ENCODE peak calls at places on chromosomes 16 and 17, in eight cellular contexts. One of them, this sample, is unnamed.

GRCh38 chr17:63699638-63700527 is at the start of gene LIMD2:
- DNase-seq in Peyer's patch: peak
- DNase-seq in sigmoid colon: peak
- DNase-seq in endothelial cell of umbilical vein: peak
- DNase-seq in IMR-90: no peak
- DNase-seq in GM12892: peak
- DNase-seq in tibial nerve: no peak
- DNase-seq in thyroid gland: peak
- DNase-seq in this sample: no peak

GRCh38 chr17:44804301-44805061 is 25.6 kb downstream of the GJC1 start:
- DNase-seq in Peyer's patch: no peak
- DNase-seq in sigmoid colon: peak
- DNase-seq in endothelial cell of umbilical vein: no peak
- DNase-seq in IMR-90: no peak
- DNase-seq in GM12892: no peak
- DNase-seq in tibial nerve: no peak
- DNase-seq in thyroid gland: no peak
- DNase-seq in this sample: no peak

GRCh38 chr17:9897569-9897968 is 7.5 kb downstream of the RCVRN start:
- DNase-seq in Peyer's patch: no peak
- DNase-seq in sigmoid colon: no peak
- DNase-seq in endothelial cell of umbilical vein: no peak
- DNase-seq in IMR-90: no peak
- DNase-seq in GM12892: no peak
- DNase-seq in tibial nerve: no peak
- DNase-seq in thyroid gland: no peak
- DNase-seq in this sample: no peak

GRCh38 chr17:45345554-45346254 is 28.9 kb upstream of the MAP3K14 start:
- DNase-seq in Peyer's patch: peak
- DNase-seq in sigmoid colon: peak
- DNase-seq in endothelial cell of umbilical vein: peak
- DNase-seq in IMR-90: peak
- DNase-seq in GM12892: no peak
- DNase-seq in tibial nerve: no peak
- DNase-seq in thyroid gland: no peak
- DNase-seq in this sample: no peak

GRCh38 chr17:72901098-72901497 is 191.4 kb downstream of the SLC39A11 start:
- DNase-seq in Peyer's patch: no peak
- DNase-seq in sigmoid colon: no peak
- DNase-seq in endothelial cell of umbilical vein: peak
- DNase-seq in IMR-90: no peak
- DNase-seq in GM12892: no peak
- DNase-seq in tibial nerve: no peak
- DNase-seq in thyroid gland: no peak
- DNase-seq in this sample: no peak

GRCh38 chr17:77445908-77446535 is 305.3 kb downstream of the SEC14L1 start:
- DNase-seq in Peyer's patch: peak
- DNase-seq in sigmoid colon: no peak
- DNase-seq in endothelial cell of umbilical vein: peak
- DNase-seq in IMR-90: peak
- DNase-seq in GM12892: no peak
- DNase-seq in tibial nerve: no peak
- DNase-seq in thyroid gland: no peak
- DNase-seq in this sample: no peak

GRCh38 chr17:45997624-45998023 is 1.4 kb upstream of the STH start:
- DNase-seq in Peyer's patch: no peak
- DNase-seq in sigmoid colon: no peak
- DNase-seq in endothelial cell of umbilical vein: no peak
- DNase-seq in IMR-90: peak
- DNase-seq in GM12892: no peak
- DNase-seq in tibial nerve: no peak
- DNase-seq in thyroid gland: no peak
- DNase-seq in this sample: no peak

GRCh38 chr16:16146380-16147315 is 76.6 kb downstream of the ABCC6 start:
- DNase-seq in Peyer's patch: no peak
- DNase-seq in sigmoid colon: no peak
- DNase-seq in endothelial cell of umbilical vein: no peak
- DNase-seq in IMR-90: no peak
- DNase-seq in GM12892: no peak
- DNase-seq in tibial nerve: no peak
- DNase-seq in thyroid gland: peak
- DNase-seq in this sample: no peak

GRCh38 chr17:39150795-39151679 is at the start of gene PLXDC1:
- DNase-seq in Peyer's patch: no peak
- DNase-seq in sigmoid colon: no peak
- DNase-seq in endothelial cell of umbilical vein: no peak
- DNase-seq in IMR-90: no peak
- DNase-seq in GM12892: no peak
- DNase-seq in tibial nerve: no peak
- DNase-seq in thyroid gland: no peak
- DNase-seq in this sample: no peak

GRCh38 chr17:66098040-66098439 is 93.9 kb downstream of the CEP112 start:
- DNase-seq in Peyer's patch: no peak
- DNase-seq in sigmoid colon: no peak
- DNase-seq in endothelial cell of umbilical vein: no peak
- DNase-seq in IMR-90: peak
- DNase-seq in GM12892: no peak
- DNase-seq in tibial nerve: no peak
- DNase-seq in thyroid gland: no peak
- DNase-seq in this sample: no peak

GRCh38 chr17:63918305-63918704 is 334 bp downstream of the GH1 start:
- DNase-seq in Peyer's patch: peak
- DNase-seq in sigmoid colon: no peak
- DNase-seq in endothelial cell of umbilical vein: no peak
- DNase-seq in IMR-90: no peak
- DNase-seq in GM12892: no peak
- DNase-seq in tibial nerve: no peak
- DNase-seq in thyroid gland: no peak
- DNase-seq in this sample: no peak

DNA sequence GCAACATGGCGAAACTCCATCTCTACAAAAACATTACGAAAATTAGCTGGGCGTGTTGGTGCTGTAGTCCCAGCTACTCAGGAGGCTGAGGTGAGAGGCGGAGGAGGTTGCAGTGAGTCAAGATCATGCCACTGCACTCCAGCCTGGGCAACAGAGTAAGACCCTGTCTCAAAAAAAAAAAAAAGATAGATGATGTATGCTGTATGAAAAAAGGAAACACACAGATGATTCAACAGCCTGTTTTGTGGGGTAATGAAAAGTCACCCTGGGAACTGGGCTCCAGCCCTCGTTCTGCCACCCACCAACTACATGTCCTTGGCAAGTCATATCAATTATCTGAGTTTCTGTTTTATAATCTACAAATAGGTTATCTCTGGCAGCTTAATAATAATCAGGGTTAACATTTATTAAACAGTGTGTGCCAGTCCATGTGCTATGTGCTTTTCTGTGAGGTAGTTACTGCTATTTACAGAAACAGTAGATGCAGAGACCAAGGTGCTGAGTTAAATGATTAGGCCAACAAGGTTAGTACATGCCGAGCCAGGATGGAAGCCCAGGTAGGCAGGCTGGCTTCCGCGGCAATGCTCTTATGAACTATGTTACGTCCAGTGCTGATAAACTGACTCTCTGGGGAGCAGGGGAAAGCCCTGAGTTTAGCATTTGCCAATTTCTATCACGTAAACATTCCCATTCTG is 1.1 kb downstream of the G6PC1 start:
- DNase-seq in Peyer's patch: no peak
- DNase-seq in sigmoid colon: no peak
- DNase-seq in endothelial cell of umbilical vein: no peak
- DNase-seq in IMR-90: no peak
- DNase-seq in GM12892: no peak
- DNase-seq in tibial nerve: no peak
- DNase-seq in thyroid gland: no peak
- DNase-seq in this sample: no peak
- TF ChIP-seq POLR2A in Peyer's patch: no peak
- TF ChIP-seq POLR2A in sigmoid colon: no peak
- TF ChIP-seq POLR2A in endothelial cell of umbilical vein: no peak
- TF ChIP-seq POLR2A in IMR-90: no peak
- TF ChIP-seq POLR2A in GM12892: no peak
- TF ChIP-seq POLR2A in tibial nerve: no peak
- TF ChIP-seq POLR2A in thyroid gland: no peak
- TF ChIP-seq POLR2A in this sample: no peak

GRCh38 chr17:48052956-48053757 is 5.0 kb downstream of the NFE2L1 start:
- DNase-seq in Peyer's patch: peak
- DNase-seq in sigmoid colon: peak
- DNase-seq in endothelial cell of umbilical vein: peak
- DNase-seq in IMR-90: peak
- DNase-seq in GM12892: no peak
- DNase-seq in tibial nerve: peak
- DNase-seq in thyroid gland: peak
- DNase-seq in this sample: no peak

GRCh38 chr17:48051706-48052486 is 3.7 kb downstream of the NFE2L1 start:
- DNase-seq in Peyer's patch: peak
- DNase-seq in sigmoid colon: peak
- DNase-seq in endothelial cell of umbilical vein: peak
- DNase-seq in IMR-90: peak
- DNase-seq in GM12892: no peak
- DNase-seq in tibial nerve: peak
- DNase-seq in thyroid gland: peak
- DNase-seq in this sample: no peak

GRCh38 chr17:48055531-48056245 is 7.5 kb downstream of the NFE2L1 start:
- DNase-seq in Peyer's patch: no peak
- DNase-seq in sigmoid colon: no peak
- DNase-seq in endothelial cell of umbilical vein: no peak
- DNase-seq in IMR-90: peak
- DNase-seq in GM12892: no peak
- DNase-seq in tibial nerve: no peak
- DNase-seq in thyroid gland: no peak
- DNase-seq in this sample: peak

GRCh38 chr17:48054238-48055185 is 6.4 kb downstream of the NFE2L1 start:
- DNase-seq in Peyer's patch: no peak
- DNase-seq in sigmoid colon: peak
- DNase-seq in endothelial cell of umbilical vein: no peak
- DNase-seq in IMR-90: peak
- DNase-seq in GM12892: no peak
- DNase-seq in tibial nerve: peak
- DNase-seq in thyroid gland: peak
- DNase-seq in this sample: no peak

GRCh38 chr17:48053758-48054237 is 5.6 kb downstream of the NFE2L1 start:
- DNase-seq in Peyer's patch: no peak
- DNase-seq in sigmoid colon: no peak
- DNase-seq in endothelial cell of umbilical vein: no peak
- DNase-seq in IMR-90: no peak
- DNase-seq in GM12892: no peak
- DNase-seq in tibial nerve: no peak
- DNase-seq in thyroid gland: no peak
- DNase-seq in this sample: no peak
- TF ChIP-seq POLR2A in Peyer's patch: no peak
- TF ChIP-seq POLR2A in sigmoid colon: no peak
- TF ChIP-seq POLR2A in endothelial cell of umbilical vein: no peak
- TF ChIP-seq POLR2A in IMR-90: no peak
- TF ChIP-seq POLR2A in GM12892: no peak
- TF ChIP-seq POLR2A in tibial nerve: no peak
- TF ChIP-seq POLR2A in thyroid gland: no peak
- TF ChIP-seq POLR2A in this sample: no peak

GRCh38 chr16:88509749-88510069 is 56.6 kb downstream of the ZFPM1 start:
- DNase-seq in Peyer's patch: no peak
- DNase-seq in sigmoid colon: no peak
- DNase-seq in endothelial cell of umbilical vein: no peak
- DNase-seq in IMR-90: no peak
- DNase-seq in GM12892: no peak
- DNase-seq in tibial nerve: no peak
- DNase-seq in thyroid gland: no peak
- DNase-seq in this sample: no peak

GRCh38 chr16:88510091-88510719 is 57.1 kb downstream of the ZFPM1 start:
- DNase-seq in Peyer's patch: no peak
- DNase-seq in sigmoid colon: no peak
- DNase-seq in endothelial cell of umbilical vein: no peak
- DNase-seq in IMR-90: no peak
- DNase-seq in GM12892: no peak
- DNase-seq in tibial nerve: no peak
- DNase-seq in thyroid gland: no peak
- DNase-seq in this sample: no peak

GRCh38 chr16:88507231-88507743 is 54.2 kb downstream of the ZFPM1 start:
- DNase-seq in Peyer's patch: no peak
- DNase-seq in sigmoid colon: no peak
- DNase-seq in endothelial cell of umbilical vein: no peak
- DNase-seq in IMR-90: no peak
- DNase-seq in GM12892: no peak
- DNase-seq in tibial nerve: no peak
- DNase-seq in thyroid gland: no peak
- DNase-seq in this sample: no peak

GRCh38 chr16:88508376-88508867 is 55.3 kb downstream of the ZFPM1 start:
- DNase-seq in Peyer's patch: no peak
- DNase-seq in sigmoid colon: no peak
- DNase-seq in endothelial cell of umbilical vein: no peak
- DNase-seq in IMR-90: no peak
- DNase-seq in GM12892: no peak
- DNase-seq in tibial nerve: no peak
- DNase-seq in thyroid gland: no peak
- DNase-seq in this sample: no peak

GRCh38 chr16:88508868-88509748 is 56.0 kb downstream of the ZFPM1 start:
- DNase-seq in Peyer's patch: peak
- DNase-seq in sigmoid colon: no peak
- DNase-seq in endothelial cell of umbilical vein: no peak
- DNase-seq in IMR-90: no peak
- DNase-seq in GM12892: no peak
- DNase-seq in tibial nerve: no peak
- DNase-seq in thyroid gland: no peak
- DNase-seq in this sample: no peak
- TF ChIP-seq POLR2A in Peyer's patch: peak
- TF ChIP-seq POLR2A in sigmoid colon: no peak
- TF ChIP-seq POLR2A in endothelial cell of umbilical vein: no peak
- TF ChIP-seq POLR2A in IMR-90: no peak
- TF ChIP-seq POLR2A in GM12892: no peak
- TF ChIP-seq POLR2A in tibial nerve: no peak
- TF ChIP-seq POLR2A in thyroid gland: no peak
- TF ChIP-seq POLR2A in this sample: no peak

GRCh38 chr17:81050645-81051625 is 16.0 kb downstream of the BAIAP2 start:
- DNase-seq in Peyer's patch: no peak
- DNase-seq in sigmoid colon: no peak
- DNase-seq in endothelial cell of umbilical vein: no peak
- DNase-seq in IMR-90: no peak
- DNase-seq in GM12892: no peak
- DNase-seq in tibial nerve: no peak
- DNase-seq in thyroid gland: peak
- DNase-seq in this sample: no peak

GRCh38 chr17:81049372-81049911 is 14.5 kb downstream of the BAIAP2 start:
- DNase-seq in Peyer's patch: no peak
- DNase-seq in sigmoid colon: no peak
- DNase-seq in endothelial cell of umbilical vein: no peak
- DNase-seq in IMR-90: no peak
- DNase-seq in GM12892: no peak
- DNase-seq in tibial nerve: no peak
- DNase-seq in thyroid gland: no peak
- DNase-seq in this sample: peak

GRCh38 chr17:81052199-81052997 is 17.4 kb downstream of the BAIAP2 start:
- DNase-seq in Peyer's patch: no peak
- DNase-seq in sigmoid colon: no peak
- DNase-seq in endothelial cell of umbilical vein: peak
- DNase-seq in IMR-90: no peak
- DNase-seq in GM12892: no peak
- DNase-seq in tibial nerve: no peak
- DNase-seq in thyroid gland: no peak
- DNase-seq in this sample: no peak

GRCh38 chr17:81048827-81049371 is 13.9 kb downstream of the BAIAP2 start:
- DNase-seq in Peyer's patch: no peak
- DNase-seq in sigmoid colon: no peak
- DNase-seq in endothelial cell of umbilical vein: no peak
- DNase-seq in IMR-90: no peak
- DNase-seq in GM12892: no peak
- DNase-seq in tibial nerve: no peak
- DNase-seq in thyroid gland: no peak
- DNase-seq in this sample: no peak

GRCh38 chr17:81049973-81050551 is 15.1 kb downstream of the BAIAP2 start:
- DNase-seq in Peyer's patch: peak
- DNase-seq in sigmoid colon: no peak
- DNase-seq in endothelial cell of umbilical vein: no peak
- DNase-seq in IMR-90: no peak
- DNase-seq in GM12892: no peak
- DNase-seq in tibial nerve: no peak
- DNase-seq in thyroid gland: no peak
- DNase-seq in this sample: peak
- TF ChIP-seq POLR2A in Peyer's patch: no peak
- TF ChIP-seq POLR2A in sigmoid colon: no peak
- TF ChIP-seq POLR2A in endothelial cell of umbilical vein: no peak
- TF ChIP-seq POLR2A in IMR-90: no peak
- TF ChIP-seq POLR2A in GM12892: no peak
- TF ChIP-seq POLR2A in tibial nerve: no peak
- TF ChIP-seq POLR2A in thyroid gland: no peak
- TF ChIP-seq POLR2A in this sample: no peak